ENCODE peak calls at places on chromosomes 13 and 19, in ten cellular contexts. One of them, this sample, is unnamed. For H3K4me1, the result is how much of the 10 kb centered on the place peaks cover.

GRCh38 chr19:5434970-5435641 is 20.1 kb upstream of the ZNRF4 start:
- DNase-seq in CD4-positive, CD25-positive, alpha-beta regulatory T cell: no peak
- DNase-seq in endodermal cell: no peak
- DNase-seq in adipocyte: peak
- DNase-seq in transverse colon: no peak
- DNase-seq in gastrocnemius medialis: no peak
- DNase-seq in A673: peak
- DNase-seq in SK-N-SH: no peak
- DNase-seq in CD4-positive, alpha-beta memory T cell: no peak
- DNase-seq in heart left ventricle: no peak
- DNase-seq in this sample: no peak

GRCh38 chr19:38274734-38275133 is 10.4 kb downstream of the SPINT2 start:
- DNase-seq in adipocyte: no peak
- DNase-seq in gastrocnemius medialis: no peak
- DNase-seq in A673: no peak
- DNase-seq in CD4-positive, CD25-positive, alpha-beta regulatory T cell: no peak
- DNase-seq in SK-N-SH: no peak
- DNase-seq in heart left ventricle: peak
- DNase-seq in endodermal cell: no peak
- DNase-seq in CD4-positive, alpha-beta memory T cell: no peak
- DNase-seq in transverse colon: peak
- DNase-seq in this sample: no peak

GRCh38 chr13:44125943-44126469 is 246.3 kb downstream of the LACC1 start:
- DNase-seq in heart left ventricle: no peak
- DNase-seq in A673: no peak
- DNase-seq in endodermal cell: no peak
- DNase-seq in gastrocnemius medialis: no peak
- DNase-seq in CD4-positive, CD25-positive, alpha-beta regulatory T cell: no peak
- DNase-seq in transverse colon: no peak
- DNase-seq in SK-N-SH: no peak
- DNase-seq in adipocyte: peak
- DNase-seq in CD4-positive, alpha-beta memory T cell: no peak
- DNase-seq in this sample: no peak

GRCh38 chr13:91922969-91923592 is 524.7 kb downstream of the GPC5 start:
- DNase-seq in adipocyte: no peak
- DNase-seq in CD4-positive, alpha-beta memory T cell: no peak
- DNase-seq in heart left ventricle: no peak
- DNase-seq in endodermal cell: no peak
- DNase-seq in gastrocnemius medialis: no peak
- DNase-seq in A673: peak
- DNase-seq in transverse colon: no peak
- DNase-seq in CD4-positive, CD25-positive, alpha-beta regulatory T cell: no peak
- DNase-seq in SK-N-SH: peak
- DNase-seq in this sample: no peak

GRCh38 chr19:15576526-15577156 is 38.4 kb upstream of the CYP4F8 start:
- DNase-seq in A673: no peak
- DNase-seq in SK-N-SH: no peak
- DNase-seq in endodermal cell: no peak
- DNase-seq in adipocyte: no peak
- DNase-seq in gastrocnemius medialis: no peak
- DNase-seq in heart left ventricle: no peak
- DNase-seq in CD4-positive, CD25-positive, alpha-beta regulatory T cell: no peak
- DNase-seq in transverse colon: no peak
- DNase-seq in CD4-positive, alpha-beta memory T cell: no peak
- DNase-seq in this sample: no peak

GRCh38 chr13:43994999-43995859 is 115.5 kb downstream of the LACC1 start:
- DNase-seq in CD4-positive, alpha-beta memory T cell: no peak
- DNase-seq in SK-N-SH: no peak
- DNase-seq in adipocyte: no peak
- DNase-seq in transverse colon: no peak
- DNase-seq in CD4-positive, CD25-positive, alpha-beta regulatory T cell: no peak
- DNase-seq in heart left ventricle: no peak
- DNase-seq in gastrocnemius medialis: no peak
- DNase-seq in endodermal cell: no peak
- DNase-seq in A673: no peak
- DNase-seq in this sample: no peak

GRCh38 chr19:57558525-57558924 is 1.1 kb downstream of the ZNF550 start:
- DNase-seq in adipocyte: peak
- DNase-seq in transverse colon: no peak
- DNase-seq in heart left ventricle: no peak
- DNase-seq in CD4-positive, CD25-positive, alpha-beta regulatory T cell: no peak
- DNase-seq in endodermal cell: no peak
- DNase-seq in CD4-positive, alpha-beta memory T cell: no peak
- DNase-seq in gastrocnemius medialis: no peak
- DNase-seq in A673: peak
- DNase-seq in SK-N-SH: peak
- DNase-seq in this sample: no peak

GRCh38 chr13:53238241-53238640 is 209.6 kb downstream of the OLFM4 start:
- DNase-seq in endodermal cell: peak
- DNase-seq in heart left ventricle: no peak
- DNase-seq in SK-N-SH: no peak
- DNase-seq in gastrocnemius medialis: no peak
- DNase-seq in A673: peak
- DNase-seq in CD4-positive, alpha-beta memory T cell: no peak
- DNase-seq in adipocyte: no peak
- DNase-seq in CD4-positive, CD25-positive, alpha-beta regulatory T cell: no peak
- DNase-seq in transverse colon: no peak
- DNase-seq in this sample: no peak

GRCh38 chr13:113184568-113185440 is 23.7 kb downstream of the PCID2 start:
- DNase-seq in SK-N-SH: no peak
- DNase-seq in heart left ventricle: no peak
- DNase-seq in endodermal cell: no peak
- DNase-seq in gastrocnemius medialis: no peak
- DNase-seq in transverse colon: no peak
- DNase-seq in A673: no peak
- DNase-seq in adipocyte: no peak
- DNase-seq in CD4-positive, CD25-positive, alpha-beta regulatory T cell: no peak
- DNase-seq in CD4-positive, alpha-beta memory T cell: no peak
- DNase-seq in this sample: no peak

GRCh38 chr19:56088454-56089215 is 32.5 kb downstream of the ZNF787 start:
- DNase-seq in transverse colon: no peak
- DNase-seq in endodermal cell: peak
- DNase-seq in adipocyte: no peak
- DNase-seq in CD4-positive, alpha-beta memory T cell: no peak
- DNase-seq in SK-N-SH: no peak
- DNase-seq in heart left ventricle: no peak
- DNase-seq in gastrocnemius medialis: no peak
- DNase-seq in CD4-positive, CD25-positive, alpha-beta regulatory T cell: no peak
- DNase-seq in A673: no peak
- DNase-seq in this sample: no peak

GRCh38 chr19:32219392-32219791 is 126.0 kb upstream of the ZNF507 start:
- DNase-seq in endodermal cell: no peak
- DNase-seq in heart left ventricle: no peak
- DNase-seq in A673: no peak
- DNase-seq in transverse colon: no peak
- DNase-seq in gastrocnemius medialis: no peak
- DNase-seq in CD4-positive, alpha-beta memory T cell: no peak
- DNase-seq in adipocyte: no peak
- DNase-seq in CD4-positive, CD25-positive, alpha-beta regulatory T cell: no peak
- DNase-seq in SK-N-SH: no peak
- DNase-seq in this sample: no peak

GRCh38 chr13:105370011-105370645 is 1165.3 kb downstream of the EFNB2 start:
- DNase-seq in gastrocnemius medialis: no peak
- DNase-seq in CD4-positive, alpha-beta memory T cell: no peak
- DNase-seq in endodermal cell: no peak
- DNase-seq in A673: no peak
- DNase-seq in adipocyte: peak
- DNase-seq in heart left ventricle: no peak
- DNase-seq in transverse colon: no peak
- DNase-seq in SK-N-SH: no peak
- DNase-seq in CD4-positive, CD25-positive, alpha-beta regulatory T cell: no peak
- DNase-seq in this sample: no peak

GRCh38 chr19:15170345-15170744 is 30.4 kb downstream of the NOTCH3 start:
- DNase-seq in heart left ventricle: no peak
- DNase-seq in endodermal cell: peak
- DNase-seq in transverse colon: no peak
- DNase-seq in CD4-positive, CD25-positive, alpha-beta regulatory T cell: no peak
- DNase-seq in gastrocnemius medialis: no peak
- DNase-seq in CD4-positive, alpha-beta memory T cell: no peak
- DNase-seq in adipocyte: no peak
- DNase-seq in A673: no peak
- DNase-seq in SK-N-SH: no peak
- DNase-seq in this sample: no peak

GRCh38 chr19:51145926-51146493 is 3.9 kb downstream of the SIGLEC7 start:
- DNase-seq in CD4-positive, CD25-positive, alpha-beta regulatory T cell: no peak
- DNase-seq in SK-N-SH: no peak
- DNase-seq in heart left ventricle: no peak
- DNase-seq in gastrocnemius medialis: no peak
- DNase-seq in adipocyte: no peak
- DNase-seq in transverse colon: no peak
- DNase-seq in A673: no peak
- DNase-seq in CD4-positive, alpha-beta memory T cell: no peak
- DNase-seq in endodermal cell: peak
- DNase-seq in this sample: no peak

GRCh38 chr13:40565282-40566148 is 100.9 kb downstream of the FOXO1 start:
- DNase-seq in heart left ventricle: no peak
- DNase-seq in adipocyte: no peak
- DNase-seq in transverse colon: no peak
- DNase-seq in CD4-positive, alpha-beta memory T cell: no peak
- DNase-seq in gastrocnemius medialis: no peak
- DNase-seq in CD4-positive, CD25-positive, alpha-beta regulatory T cell: no peak
- DNase-seq in SK-N-SH: no peak
- DNase-seq in A673: no peak
- DNase-seq in endodermal cell: peak
- DNase-seq in this sample: no peak
- H3K4me1 ChIP-seq in heart left ventricle: half or more
- H3K4me1 ChIP-seq in adipocyte: half or more
- H3K4me1 ChIP-seq in transverse colon: under half
- H3K4me1 ChIP-seq in CD4-positive, alpha-beta memory T cell: half or more
- H3K4me1 ChIP-seq in gastrocnemius medialis: half or more
- H3K4me1 ChIP-seq in CD4-positive, CD25-positive, alpha-beta regulatory T cell: half or more
- H3K4me1 ChIP-seq in SK-N-SH: under half
- H3K4me1 ChIP-seq in A673: under half
- H3K4me1 ChIP-seq in endodermal cell: under half
- H3K4me1 ChIP-seq in this sample: under half

GRCh38 chr19:45558399-45558878 is 26.2 kb downstream of the OPA3 start:
- DNase-seq in heart left ventricle: no peak
- DNase-seq in adipocyte: peak
- DNase-seq in endodermal cell: peak
- DNase-seq in A673: peak
- DNase-seq in transverse colon: peak
- DNase-seq in gastrocnemius medialis: no peak
- DNase-seq in CD4-positive, CD25-positive, alpha-beta regulatory T cell: peak
- DNase-seq in SK-N-SH: peak
- DNase-seq in CD4-positive, alpha-beta memory T cell: peak
- DNase-seq in this sample: peak
- H3K4me1 ChIP-seq in heart left ventricle: under half
- H3K4me1 ChIP-seq in adipocyte: under half
- H3K4me1 ChIP-seq in endodermal cell: under half
- H3K4me1 ChIP-seq in A673: under half
- H3K4me1 ChIP-seq in transverse colon: under half
- H3K4me1 ChIP-seq in gastrocnemius medialis: under half
- H3K4me1 ChIP-seq in CD4-positive, CD25-positive, alpha-beta regulatory T cell: under half
- H3K4me1 ChIP-seq in SK-N-SH: under half
- H3K4me1 ChIP-seq in CD4-positive, alpha-beta memory T cell: under half
- H3K4me1 ChIP-seq in this sample: under half

GRCh38 chr19:8460516-8461298 is 15.9 kb downstream of the HNRNPM start:
- DNase-seq in endodermal cell: no peak
- DNase-seq in heart left ventricle: no peak
- DNase-seq in gastrocnemius medialis: no peak
- DNase-seq in CD4-positive, alpha-beta memory T cell: no peak
- DNase-seq in transverse colon: no peak
- DNase-seq in CD4-positive, CD25-positive, alpha-beta regulatory T cell: no peak
- DNase-seq in SK-N-SH: no peak
- DNase-seq in A673: no peak
- DNase-seq in adipocyte: peak
- DNase-seq in this sample: no peak

GRCh38 chr19:8461891-8462290 is 17.1 kb downstream of the HNRNPM start:
- DNase-seq in transverse colon: no peak
- DNase-seq in SK-N-SH: no peak
- DNase-seq in adipocyte: no peak
- DNase-seq in CD4-positive, alpha-beta memory T cell: no peak
- DNase-seq in A673: no peak
- DNase-seq in endodermal cell: no peak
- DNase-seq in gastrocnemius medialis: no peak
- DNase-seq in heart left ventricle: no peak
- DNase-seq in CD4-positive, CD25-positive, alpha-beta regulatory T cell: no peak
- DNase-seq in this sample: no peak

GRCh38 chr19:8462601-8463000 is 17.8 kb downstream of the HNRNPM start:
- DNase-seq in CD4-positive, CD25-positive, alpha-beta regulatory T cell: no peak
- DNase-seq in CD4-positive, alpha-beta memory T cell: no peak
- DNase-seq in SK-N-SH: no peak
- DNase-seq in adipocyte: no peak
- DNase-seq in gastrocnemius medialis: no peak
- DNase-seq in endodermal cell: no peak
- DNase-seq in transverse colon: no peak
- DNase-seq in A673: no peak
- DNase-seq in heart left ventricle: no peak
- DNase-seq in this sample: no peak

GRCh38 chr19:8459520-8460260 is 14.9 kb downstream of the HNRNPM start:
- DNase-seq in endodermal cell: no peak
- DNase-seq in A673: no peak
- DNase-seq in heart left ventricle: no peak
- DNase-seq in transverse colon: no peak
- DNase-seq in gastrocnemius medialis: no peak
- DNase-seq in CD4-positive, CD25-positive, alpha-beta regulatory T cell: no peak
- DNase-seq in adipocyte: peak
- DNase-seq in SK-N-SH: no peak
- DNase-seq in CD4-positive, alpha-beta memory T cell: no peak
- DNase-seq in this sample: no peak

DNA sequence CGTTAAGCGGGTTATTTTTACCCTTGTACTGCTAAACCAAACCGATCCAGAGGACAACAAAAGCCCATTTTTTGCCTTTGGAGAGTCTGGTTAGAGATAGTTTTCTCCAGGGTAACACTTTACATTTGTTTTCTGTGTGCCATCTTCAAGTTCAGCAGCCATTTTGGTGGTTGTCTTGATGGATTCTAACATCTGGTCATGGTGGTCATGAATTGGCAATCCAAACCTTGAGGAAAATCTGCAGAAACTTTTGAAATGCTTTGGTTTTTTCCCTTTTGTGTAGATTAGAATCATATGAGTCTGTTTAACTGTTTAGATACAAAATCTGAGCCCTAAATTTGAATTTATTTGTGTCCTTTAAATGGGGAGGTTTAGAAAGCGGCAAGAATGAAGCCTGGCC is 16.6 kb downstream of the HNRNPM start:
- DNase-seq in transverse colon: no peak
- DNase-seq in CD4-positive, CD25-positive, alpha-beta regulatory T cell: no peak
- DNase-seq in adipocyte: no peak
- DNase-seq in CD4-positive, alpha-beta memory T cell: no peak
- DNase-seq in gastrocnemius medialis: no peak
- DNase-seq in heart left ventricle: no peak
- DNase-seq in A673: no peak
- DNase-seq in SK-N-SH: no peak
- DNase-seq in endodermal cell: no peak
- DNase-seq in this sample: no peak
- H3K4me1 ChIP-seq in transverse colon: under half
- H3K4me1 ChIP-seq in CD4-positive, CD25-positive, alpha-beta regulatory T cell: under half
- H3K4me1 ChIP-seq in adipocyte: under half
- H3K4me1 ChIP-seq in CD4-positive, alpha-beta memory T cell: under half
- H3K4me1 ChIP-seq in gastrocnemius medialis: half or more
- H3K4me1 ChIP-seq in heart left ventricle: half or more
- H3K4me1 ChIP-seq in A673: under half
- H3K4me1 ChIP-seq in SK-N-SH: under half
- H3K4me1 ChIP-seq in endodermal cell: under half
- H3K4me1 ChIP-seq in this sample: under half

DNA sequence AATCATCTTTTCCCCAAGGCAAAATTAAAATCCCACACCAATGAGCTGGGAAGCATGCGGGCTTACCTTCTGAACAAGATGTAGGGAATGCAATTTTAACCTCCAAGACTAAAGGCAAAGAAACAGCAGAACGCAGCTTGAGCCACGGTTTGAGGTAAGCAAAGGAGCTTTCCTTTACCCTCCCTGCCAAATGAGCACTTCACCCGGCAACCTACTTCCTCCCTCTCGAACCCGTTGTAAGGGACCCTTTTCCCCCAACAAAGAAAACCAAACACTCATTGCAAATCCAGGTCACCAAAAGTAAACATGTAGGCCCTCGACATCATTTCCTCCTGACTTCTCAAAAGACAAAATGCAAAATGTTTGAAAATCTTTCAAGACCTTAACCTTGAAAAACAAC is 65.3 kb downstream of the ABCC4 start:
- DNase-seq in heart left ventricle: no peak
- DNase-seq in A673: no peak
- DNase-seq in CD4-positive, CD25-positive, alpha-beta regulatory T cell: no peak
- DNase-seq in adipocyte: no peak
- DNase-seq in endodermal cell: no peak
- DNase-seq in gastrocnemius medialis: no peak
- DNase-seq in SK-N-SH: no peak
- DNase-seq in transverse colon: no peak
- DNase-seq in CD4-positive, alpha-beta memory T cell: no peak
- DNase-seq in this sample: no peak
- H3K4me1 ChIP-seq in heart left ventricle: under half
- H3K4me1 ChIP-seq in A673: under half
- H3K4me1 ChIP-seq in CD4-positive, CD25-positive, alpha-beta regulatory T cell: under half
- H3K4me1 ChIP-seq in adipocyte: under half
- H3K4me1 ChIP-seq in endodermal cell: under half
- H3K4me1 ChIP-seq in gastrocnemius medialis: under half
- H3K4me1 ChIP-seq in SK-N-SH: under half
- H3K4me1 ChIP-seq in transverse colon: under half
- H3K4me1 ChIP-seq in CD4-positive, alpha-beta memory T cell: under half
- H3K4me1 ChIP-seq in this sample: under half